ENCODE peak calls at places on chromosomes 3 and 15, in five cellular contexts. One of them, this sample, is unnamed.

GRCh38 chr3:110180733-110181132 is 843.4 kb upstream of the DPPA4 start:
- DNase-seq in OCI-LY7: no peak
- DNase-seq in mucosa of descending colon: no peak
- DNase-seq in cardiac muscle cell: peak; percentile 76
- DNase-seq in naive thymus-derived CD4-positive, alpha-beta T cell: no peak
- DNase-seq in this sample: no peak

GRCh38 chr3:124007186-124007585 is 15.3 kb upstream of the ROPN1 start:
- DNase-seq in OCI-LY7: no peak
- DNase-seq in mucosa of descending colon: no peak
- DNase-seq in cardiac muscle cell: no peak
- DNase-seq in naive thymus-derived CD4-positive, alpha-beta T cell: no peak
- DNase-seq in this sample: no peak

GRCh38 chr15:74319596-74320357 is 47.7 kb downstream of the CYP11A1 start:
- DNase-seq in OCI-LY7: no peak
- DNase-seq in mucosa of descending colon: no peak
- DNase-seq in cardiac muscle cell: no peak
- DNase-seq in naive thymus-derived CD4-positive, alpha-beta T cell: peak; percentile 8
- DNase-seq in this sample: no peak

GRCh38 chr3:160757624-160758106 is 1.6 kb downstream of the PPM1L start:
- DNase-seq in OCI-LY7: peak; percentile 51
- DNase-seq in mucosa of descending colon: no peak
- DNase-seq in cardiac muscle cell: no peak
- DNase-seq in naive thymus-derived CD4-positive, alpha-beta T cell: no peak
- DNase-seq in this sample: no peak

GRCh38 chr3:45140392-45140791 is 5.8 kb downstream of the CDCP1 start:
- DNase-seq in OCI-LY7: no peak
- DNase-seq in mucosa of descending colon: peak; percentile 44
- DNase-seq in cardiac muscle cell: no peak
- DNase-seq in naive thymus-derived CD4-positive, alpha-beta T cell: no peak
- DNase-seq in this sample: peak; percentile 31

GRCh38 chr3:150495563-150496168 is 50.6 kb downstream of the SERP1 start:
- DNase-seq in OCI-LY7: peak; percentile 58
- DNase-seq in mucosa of descending colon: no peak
- DNase-seq in cardiac muscle cell: peak; percentile 71
- DNase-seq in naive thymus-derived CD4-positive, alpha-beta T cell: peak; percentile 56
- DNase-seq in this sample: no peak

GRCh38 chr3:75001330-75001729 is 386.9 kb upstream of the CNTN3 start:
- DNase-seq in OCI-LY7: no peak
- DNase-seq in mucosa of descending colon: no peak
- DNase-seq in cardiac muscle cell: peak; percentile 1
- DNase-seq in naive thymus-derived CD4-positive, alpha-beta T cell: no peak
- DNase-seq in this sample: no peak

GRCh38 chr15:77568960-77569646 is 63.6 kb downstream of the LINGO1 start:
- DNase-seq in OCI-LY7: no peak
- DNase-seq in mucosa of descending colon: no peak
- DNase-seq in cardiac muscle cell: peak; percentile 65
- DNase-seq in naive thymus-derived CD4-positive, alpha-beta T cell: no peak
- DNase-seq in this sample: peak; percentile 41

GRCh38 chr3:184656991-184657669 is 54.7 kb downstream of the MAGEF1 start:
- DNase-seq in OCI-LY7: no peak
- DNase-seq in mucosa of descending colon: no peak
- DNase-seq in cardiac muscle cell: peak; percentile 67
- DNase-seq in naive thymus-derived CD4-positive, alpha-beta T cell: no peak
- DNase-seq in this sample: no peak

GRCh38 chr15:57146394-57147140 is 228.1 kb downstream of the TCF12 start:
- DNase-seq in OCI-LY7: peak; percentile 53
- DNase-seq in mucosa of descending colon: no peak
- DNase-seq in cardiac muscle cell: peak; percentile 81
- DNase-seq in naive thymus-derived CD4-positive, alpha-beta T cell: peak; percentile 16
- DNase-seq in this sample: no peak

GRCh38 chr3:149658444-149659172 is 783 bp upstream of the WWTR1 start:
- DNase-seq in OCI-LY7: no peak
- DNase-seq in mucosa of descending colon: peak; percentile 61
- DNase-seq in cardiac muscle cell: peak; percentile 88
- DNase-seq in naive thymus-derived CD4-positive, alpha-beta T cell: no peak
- DNase-seq in this sample: peak; percentile 45

GRCh38 chr15:82850242-82850591 is 40.8 kb downstream of the WHAMM start:
- DNase-seq in OCI-LY7: no peak
- DNase-seq in mucosa of descending colon: no peak
- DNase-seq in cardiac muscle cell: no peak
- DNase-seq in naive thymus-derived CD4-positive, alpha-beta T cell: no peak
- DNase-seq in this sample: peak; percentile 53

GRCh38 chr3:194739498-194740284 is 54.0 kb downstream of the FAM43A start:
- DNase-seq in OCI-LY7: no peak
- DNase-seq in mucosa of descending colon: no peak
- DNase-seq in cardiac muscle cell: no peak
- DNase-seq in naive thymus-derived CD4-positive, alpha-beta T cell: no peak
- DNase-seq in this sample: no peak

GRCh38 chr3:190382082-190382481 is 5.9 kb upstream of the CLDN16 start:
- DNase-seq in OCI-LY7: no peak
- DNase-seq in mucosa of descending colon: no peak
- DNase-seq in cardiac muscle cell: peak; percentile 11
- DNase-seq in naive thymus-derived CD4-positive, alpha-beta T cell: no peak
- DNase-seq in this sample: no peak

GRCh38 chr15:41666353-41666920 is 6.2 kb downstream of the MGA start:
- DNase-seq in OCI-LY7: no peak
- DNase-seq in mucosa of descending colon: no peak
- DNase-seq in cardiac muscle cell: no peak
- DNase-seq in naive thymus-derived CD4-positive, alpha-beta T cell: no peak
- DNase-seq in this sample: no peak

GRCh38 chr15:96701443-96701842 is 370.9 kb downstream of the NR2F2 start:
- DNase-seq in OCI-LY7: no peak
- DNase-seq in mucosa of descending colon: no peak
- DNase-seq in cardiac muscle cell: no peak
- DNase-seq in naive thymus-derived CD4-positive, alpha-beta T cell: no peak
- DNase-seq in this sample: no peak

GRCh38 chr15:41789662-41790061 is 15.4 kb downstream of the MAPKBP1 start:
- DNase-seq in OCI-LY7: no peak
- DNase-seq in mucosa of descending colon: no peak
- DNase-seq in cardiac muscle cell: no peak
- DNase-seq in naive thymus-derived CD4-positive, alpha-beta T cell: no peak
- DNase-seq in this sample: no peak

GRCh38 chr3:171883257-171883892 is 40.2 kb downstream of the TMEM212 start:
- DNase-seq in OCI-LY7: no peak
- DNase-seq in mucosa of descending colon: no peak
- DNase-seq in cardiac muscle cell: no peak
- DNase-seq in naive thymus-derived CD4-positive, alpha-beta T cell: no peak
- DNase-seq in this sample: no peak

GRCh38 chr15:63797901-63798300 is 35.8 kb downstream of the HERC1 start:
- DNase-seq in OCI-LY7: no peak
- DNase-seq in mucosa of descending colon: no peak
- DNase-seq in cardiac muscle cell: no peak
- DNase-seq in naive thymus-derived CD4-positive, alpha-beta T cell: no peak
- DNase-seq in this sample: no peak

GRCh38 chr3:43214616-43215015 is 71.7 kb upstream of the SNRK start:
- DNase-seq in OCI-LY7: no peak
- DNase-seq in mucosa of descending colon: no peak
- DNase-seq in cardiac muscle cell: no peak
- DNase-seq in naive thymus-derived CD4-positive, alpha-beta T cell: no peak
- DNase-seq in this sample: no peak

GRCh38 chr3:53361849-53362248 is 14.5 kb upstream of the DCP1A start:
- DNase-seq in OCI-LY7: no peak
- DNase-seq in mucosa of descending colon: no peak
- DNase-seq in cardiac muscle cell: no peak
- DNase-seq in naive thymus-derived CD4-positive, alpha-beta T cell: no peak
- DNase-seq in this sample: no peak

GRCh38 chr3:72031581-72031980 is 246.6 kb upstream of the PROK2 start:
- DNase-seq in OCI-LY7: no peak
- DNase-seq in mucosa of descending colon: no peak
- DNase-seq in cardiac muscle cell: peak; percentile 57
- DNase-seq in naive thymus-derived CD4-positive, alpha-beta T cell: no peak
- DNase-seq in this sample: no peak

GRCh38 chr3:72155391-72156064 is 370.6 kb upstream of the PROK2 start:
- DNase-seq in OCI-LY7: no peak
- DNase-seq in mucosa of descending colon: peak; percentile 56
- DNase-seq in cardiac muscle cell: peak; percentile 94
- DNase-seq in naive thymus-derived CD4-positive, alpha-beta T cell: no peak
- DNase-seq in this sample: peak; percentile 69

GRCh38 chr3:130374033-130374432 is 28.6 kb downstream of the COL6A5 start:
- DNase-seq in OCI-LY7: no peak
- DNase-seq in mucosa of descending colon: no peak
- DNase-seq in cardiac muscle cell: no peak
- DNase-seq in naive thymus-derived CD4-positive, alpha-beta T cell: no peak
- DNase-seq in this sample: no peak

DNA sequence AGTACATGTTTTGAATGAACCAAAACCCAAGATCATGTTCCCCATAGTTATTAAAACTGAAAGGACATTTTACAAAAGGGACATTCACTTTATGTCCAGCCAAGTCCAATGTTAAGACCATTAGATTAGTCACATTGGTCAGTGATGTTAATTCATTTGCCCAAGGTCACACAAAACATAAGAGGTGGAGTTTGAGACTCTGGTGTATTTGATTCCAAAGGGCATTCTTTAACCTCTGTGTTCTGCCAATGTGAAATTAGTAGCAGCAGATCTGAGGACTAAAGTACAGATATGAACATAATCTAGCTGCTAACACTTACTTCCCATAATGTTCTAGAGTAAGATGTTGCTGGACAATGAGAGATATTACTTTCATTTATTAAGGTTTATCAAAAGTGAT is 425.6 kb downstream of the TUSC7 start:
- DNase-seq in OCI-LY7: no peak
- DNase-seq in mucosa of descending colon: no peak
- DNase-seq in cardiac muscle cell: no peak
- DNase-seq in naive thymus-derived CD4-positive, alpha-beta T cell: no peak
- DNase-seq in this sample: no peak
- H3K4me3 ChIP-seq in OCI-LY7: no peak overlapping the region
- H3K4me3 ChIP-seq in mucosa of descending colon: no peak overlapping the region
- H3K4me3 ChIP-seq in cardiac muscle cell: no peak overlapping the region
- H3K4me3 ChIP-seq in naive thymus-derived CD4-positive, alpha-beta T cell: no peak overlapping the region
- H3K4me3 ChIP-seq in this sample: no peak overlapping the region

GRCh38 chr15:80550910-80551265 is 144.2 kb upstream of the ABHD17C start:
- DNase-seq in OCI-LY7: no peak
- DNase-seq in mucosa of descending colon: no peak
- DNase-seq in cardiac muscle cell: peak; percentile 74
- DNase-seq in naive thymus-derived CD4-positive, alpha-beta T cell: no peak
- DNase-seq in this sample: no peak

GRCh38 chr15:80549191-80549590 is 145.0 kb downstream of the ARNT2 start:
- DNase-seq in OCI-LY7: no peak
- DNase-seq in mucosa of descending colon: no peak
- DNase-seq in cardiac muscle cell: peak; percentile 81
- DNase-seq in naive thymus-derived CD4-positive, alpha-beta T cell: no peak
- DNase-seq in this sample: no peak

GRCh38 chr15:80550219-80550909 is 144.7 kb upstream of the ABHD17C start:
- DNase-seq in OCI-LY7: no peak
- DNase-seq in mucosa of descending colon: no peak
- DNase-seq in cardiac muscle cell: peak; percentile 94
- DNase-seq in naive thymus-derived CD4-positive, alpha-beta T cell: no peak
- DNase-seq in this sample: no peak

GRCh38 chr15:80551348-80551747 is 143.8 kb upstream of the ABHD17C start:
- DNase-seq in OCI-LY7: no peak
- DNase-seq in mucosa of descending colon: no peak
- DNase-seq in cardiac muscle cell: peak; percentile 63
- DNase-seq in naive thymus-derived CD4-positive, alpha-beta T cell: no peak
- DNase-seq in this sample: no peak

GRCh38 chr15:80549712-80550111 is 145.4 kb upstream of the ABHD17C start:
- DNase-seq in OCI-LY7: no peak
- DNase-seq in mucosa of descending colon: no peak
- DNase-seq in cardiac muscle cell: peak; percentile 31
- DNase-seq in naive thymus-derived CD4-positive, alpha-beta T cell: no peak
- DNase-seq in this sample: no peak
- H3K4me3 ChIP-seq in OCI-LY7: no peak overlapping the region
- H3K4me3 ChIP-seq in mucosa of descending colon: no peak overlapping the region
- H3K4me3 ChIP-seq in cardiac muscle cell: no peak overlapping the region
- H3K4me3 ChIP-seq in naive thymus-derived CD4-positive, alpha-beta T cell: no peak overlapping the region
- H3K4me3 ChIP-seq in this sample: no peak overlapping the region

DNA sequence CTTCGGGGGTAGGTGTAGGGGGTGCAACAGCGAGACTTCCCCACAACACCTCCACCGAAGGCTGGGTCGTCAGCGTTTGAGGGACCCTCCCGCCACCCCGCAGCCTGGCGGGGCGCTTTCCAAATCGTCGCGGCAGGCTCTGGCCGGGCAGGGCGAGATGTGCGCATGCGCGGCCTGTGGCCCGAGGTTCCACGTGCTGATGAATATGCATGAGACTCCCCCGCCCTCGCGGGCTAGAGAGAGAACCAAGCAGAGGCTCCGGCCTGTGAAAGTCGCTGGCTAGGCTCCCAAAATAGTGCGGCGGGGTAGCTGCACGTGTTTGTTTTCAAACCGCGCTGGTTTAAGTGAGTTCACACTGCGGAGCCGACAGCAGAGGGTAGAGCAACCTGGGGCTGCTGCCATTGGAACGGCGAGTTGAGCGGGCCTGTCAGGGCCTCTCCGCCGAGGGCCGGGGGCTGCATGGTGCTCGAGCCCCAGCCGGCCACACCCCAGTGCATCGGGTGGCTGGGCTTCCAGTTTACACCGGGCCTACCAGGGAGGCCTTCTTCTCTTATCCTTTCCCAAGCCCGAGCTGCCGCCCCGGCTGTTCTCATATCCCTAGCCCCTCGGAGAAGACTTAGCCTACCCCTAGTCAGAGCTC is 10.0 kb downstream of the ZIC1 start:
- DNase-seq in OCI-LY7: no peak
- DNase-seq in mucosa of descending colon: no peak
- DNase-seq in cardiac muscle cell: peak; percentile 57
- DNase-seq in naive thymus-derived CD4-positive, alpha-beta T cell: no peak
- DNase-seq in this sample: peak; percentile 54
- H3K4me3 ChIP-seq in OCI-LY7: no peak overlapping the region
- H3K4me3 ChIP-seq in mucosa of descending colon: no peak overlapping the region
- H3K4me3 ChIP-seq in cardiac muscle cell: peak overlapping the region; percentile 25
- H3K4me3 ChIP-seq in naive thymus-derived CD4-positive, alpha-beta T cell: no peak overlapping the region
- H3K4me3 ChIP-seq in this sample: no peak overlapping the region

DNA sequence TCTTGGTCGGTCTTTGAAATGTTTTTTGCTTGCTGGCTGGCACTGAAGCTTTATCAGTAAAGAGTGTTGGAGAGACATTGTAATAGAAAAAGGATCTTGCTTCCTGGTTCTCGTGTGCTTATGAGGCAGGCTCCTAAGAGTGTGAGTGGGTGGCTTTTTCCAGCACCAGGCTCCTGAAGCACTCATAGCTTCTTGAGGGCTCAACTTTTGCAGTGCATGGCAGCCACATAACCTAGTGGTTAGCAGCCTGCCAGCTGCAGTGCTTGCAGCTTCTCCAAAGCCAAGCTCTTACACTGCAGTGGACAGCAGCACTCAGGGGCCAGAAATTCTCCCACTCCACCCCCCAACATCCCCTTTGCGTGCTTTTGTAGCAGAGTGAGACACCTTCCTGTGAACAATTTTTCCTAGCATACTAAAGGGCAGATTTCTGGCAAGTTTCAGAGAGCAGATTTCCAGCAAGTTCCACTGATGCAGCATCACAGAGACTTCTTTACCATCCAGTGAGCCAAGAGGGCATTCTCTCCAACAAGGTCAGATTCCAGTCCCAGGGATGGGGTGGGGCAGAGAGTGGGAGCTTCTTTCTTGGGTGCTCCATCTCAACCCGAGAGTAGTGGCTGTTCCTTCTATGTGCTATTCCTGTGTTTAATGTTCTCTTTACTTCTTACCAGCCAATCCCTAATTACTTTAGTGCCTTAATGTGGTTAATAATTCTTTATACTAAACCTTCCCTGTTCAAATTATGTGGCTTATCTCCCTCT is 15.8 kb upstream of the ARHGEF26 start:
- DNase-seq in OCI-LY7: no peak
- DNase-seq in mucosa of descending colon: no peak
- DNase-seq in cardiac muscle cell: no peak
- DNase-seq in naive thymus-derived CD4-positive, alpha-beta T cell: no peak
- DNase-seq in this sample: no peak
- H3K4me3 ChIP-seq in OCI-LY7: no peak overlapping the region
- H3K4me3 ChIP-seq in mucosa of descending colon: no peak overlapping the region
- H3K4me3 ChIP-seq in cardiac muscle cell: no peak overlapping the region
- H3K4me3 ChIP-seq in naive thymus-derived CD4-positive, alpha-beta T cell: no peak overlapping the region
- H3K4me3 ChIP-seq in this sample: no peak overlapping the region

GRCh38 chr3:89262561-89262960 is 155.1 kb downstream of the EPHA3 start:
- DNase-seq in OCI-LY7: no peak
- DNase-seq in mucosa of descending colon: no peak
- DNase-seq in cardiac muscle cell: no peak
- DNase-seq in naive thymus-derived CD4-positive, alpha-beta T cell: no peak
- DNase-seq in this sample: no peak
- H3K4me3 ChIP-seq in OCI-LY7: no peak overlapping the region
- H3K4me3 ChIP-seq in mucosa of descending colon: no peak overlapping the region
- H3K4me3 ChIP-seq in cardiac muscle cell: no peak overlapping the region
- H3K4me3 ChIP-seq in naive thymus-derived CD4-positive, alpha-beta T cell: no peak overlapping the region
- H3K4me3 ChIP-seq in this sample: no peak overlapping the region